ENCODE peak calls at places on chromosomes 2 and 18, in five cellular contexts. X is tibial nerve; E is uterus; R is pancreas; J is CD4-positive, alpha-beta memory T cell. W is an unnamed sample.

GRCh38 chr18:79848294-79848578 is 50.5 kb downstream of the KCNG2 start:
- DNase-seq in X (no peak), E (no peak), R (no peak), J (no peak), W (no peak)

GRCh38 chr2:234676109-234676858 is 179.4 kb upstream of the ARL4C start:
- DNase-seq in X (no peak), E (no peak), R (no peak), J (no peak), W (no peak)

GRCh38 chr18:60809937-60810336 is 437.4 kb upstream of the MC4R start:
- DNase-seq in X (no peak), E (no peak), R (no peak), J (no peak), W (no peak)

GRCh38 chr2:67950018-67950417 is 112.8 kb downstream of the C1D start:
- DNase-seq in X (no peak), E (no peak), R (no peak), J (no peak), W (no peak)

GRCh38 chr2:208366215-208367132 is 40.1 kb upstream of the PTH2R start:
- DNase-seq in X (no peak), E (no peak), R (no peak), J (no peak), W (no peak)

GRCh38 chr2:166593403-166593802 is 99.4 kb upstream of the SCN7A start:
- DNase-seq in X (no peak), E (no peak), R (no peak), J (no peak), W (no peak)

GRCh38 chr18:24552218-24552617 is 91.8 kb downstream of the HRH4 start:
- DNase-seq in X (no peak), E (no peak), R (no peak), J (no peak), W (no peak)

GRCh38 chr2:28752608-28752984 is 966 bp downstream of the PPP1CB start:
- DNase-seq in X (no peak), E (no peak), R (no peak), J (peak), W (no peak)

DNA sequence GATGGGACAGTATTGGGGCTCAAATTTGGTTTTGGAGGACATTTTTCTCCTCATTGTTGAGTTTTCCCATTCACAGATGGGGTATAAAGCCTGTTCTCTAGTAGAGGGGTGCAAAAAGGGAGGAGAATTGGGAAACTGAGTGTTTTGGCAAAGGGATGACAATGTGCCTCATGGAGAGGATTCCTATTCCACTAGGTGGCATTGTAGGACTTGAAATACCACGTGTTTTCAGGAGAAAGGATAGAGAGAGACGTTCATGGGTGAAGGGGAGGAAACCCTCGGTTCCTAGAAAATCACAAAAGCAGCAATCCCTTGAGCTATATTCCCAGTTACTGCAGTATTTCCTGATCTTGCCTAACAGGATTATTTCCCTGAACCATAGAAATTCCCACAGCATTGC is 113.7 kb upstream of the SRD5A2 start:
- DNase-seq in X (no peak), E (no peak), R (no peak), J (no peak), W (no peak)
- H3K27ac ChIP-seq in X (no peak), E (no peak), R (no peak), J (no peak), W (no peak)

GRCh38 chr2:231348173-231348572 is 47.3 kb upstream of the B3GNT7 start:
- DNase-seq in X (no peak), E (no peak), R (no peak), J (no peak), W (no peak)
- H3K27ac ChIP-seq in X (no peak), E (no peak), R (no peak), J (no peak), W (no peak)

GRCh38 chr2:187506416-187506815 is 47.8 kb downstream of the TFPI start:
- DNase-seq in X (no peak), E (no peak), R (no peak), J (no peak), W (no peak)

GRCh38 chr2:187505064-187505672 is 49.1 kb downstream of the TFPI start:
- DNase-seq in X (no peak), E (no peak), R (no peak), J (no peak), W (no peak)

GRCh38 chr2:187511356-187512315 is 42.6 kb downstream of the TFPI start:
- DNase-seq in X (no peak), E (no peak), R (no peak), J (no peak), W (no peak)

GRCh38 chr2:187514930-187515329 is 39.3 kb downstream of the TFPI start:
- DNase-seq in X (no peak), E (no peak), R (no peak), J (no peak), W (no peak)

DNA sequence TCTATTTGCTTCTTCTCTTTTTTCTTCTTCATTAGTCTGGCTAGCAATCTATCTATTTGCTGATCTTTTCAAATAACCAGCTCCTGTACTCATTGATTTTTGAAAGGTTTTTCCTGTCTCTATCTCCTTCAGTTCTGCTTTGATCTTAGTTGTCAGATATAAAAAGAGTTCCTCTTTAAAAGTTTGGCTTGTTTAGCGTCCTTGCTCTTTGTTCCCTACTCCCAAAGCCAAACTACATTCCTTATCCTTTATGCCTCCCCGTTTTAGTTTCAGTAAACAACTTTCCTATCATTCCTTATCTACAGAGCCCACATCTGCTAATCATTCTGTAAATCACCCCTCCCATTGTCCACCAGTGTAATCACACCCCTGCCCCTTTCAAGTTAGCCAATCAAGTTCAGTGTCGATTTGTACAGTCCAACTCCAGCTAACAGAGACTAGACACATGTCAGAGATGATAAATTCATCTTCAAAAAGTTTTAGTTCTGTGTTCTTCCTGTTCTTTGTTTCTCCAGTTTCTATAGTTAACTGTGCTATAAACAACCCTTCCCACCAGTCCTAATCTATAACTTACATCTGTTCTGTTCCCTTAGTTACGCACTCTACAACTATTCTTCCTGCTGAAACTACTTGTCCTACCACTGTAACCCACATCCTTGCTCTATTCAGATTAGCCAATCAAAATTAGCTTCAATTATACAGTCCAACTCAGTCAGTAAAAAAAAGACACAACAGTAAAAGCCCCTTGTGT is 44.4 kb downstream of the TFPI start:
- DNase-seq in X (no peak), E (no peak), R (no peak), J (no peak), W (no peak)
- H3K27ac ChIP-seq in X (no peak), E (no peak), R (no peak), J (no peak), W (no peak)

GRCh38 chr2:176129013-176129796 is at the start of gene HOXD8:
- DNase-seq in X (peak), E (peak), R (no peak), J (no peak), W (no peak)
- H3K27ac ChIP-seq in X (peak), E (peak), R (no peak), J (no peak), W (no peak)

GRCh38 chr2:96962567-96963203 is 23.7 kb downstream of the FAM178B start:
- DNase-seq in X (no peak), E (no peak), R (no peak), J (peak), W (no peak)
- H3K27ac ChIP-seq in X (no peak), E (no peak), R (no peak), J (peak), W (no peak)

GRCh38 chr2:108580079-108580478 is 45.8 kb downstream of the LIMS1 start:
- DNase-seq in X (no peak), E (no peak), R (no peak), J (no peak), W (no peak)
- H3K27ac ChIP-seq in X (no peak), E (no peak), R (no peak), J (no peak), W (no peak)

GRCh38 chr2:36949845-36950244 is 16.5 kb downstream of the STRN start:
- DNase-seq in X (no peak), E (no peak), R (no peak), J (no peak), W (no peak)
- H3K27ac ChIP-seq in X (no peak), E (no peak), R (no peak), J (no peak), W (no peak)

GRCh38 chr2:73971722-73972121 is 13.0 kb upstream of the TET3 start:
- DNase-seq in X (no peak), E (no peak), R (no peak), J (no peak), W (no peak)
- H3K27ac ChIP-seq in X (no peak), E (no peak), R (no peak), J (no peak), W (no peak)

GRCh38 chr2:63856302-63856600 is 14.6 kb downstream of the UGP2 start:
- DNase-seq in X (no peak), E (no peak), R (no peak), J (peak), W (no peak)

GRCh38 chr2:63850650-63851049 is 9.0 kb downstream of the UGP2 start:
- DNase-seq in X (no peak), E (no peak), R (no peak), J (no peak), W (no peak)

GRCh38 chr2:63855418-63856301 is 14.0 kb downstream of the UGP2 start:
- DNase-seq in X (no peak), E (no peak), R (no peak), J (no peak), W (no peak)

GRCh38 chr2:63851912-63852311 is 10.2 kb downstream of the UGP2 start:
- DNase-seq in X (no peak), E (no peak), R (peak), J (no peak), W (no peak)

GRCh38 chr2:63853527-63854310 is 12.0 kb downstream of the UGP2 start:
- DNase-seq in X (no peak), E (no peak), R (no peak), J (no peak), W (no peak)
- H3K27ac ChIP-seq in X (no peak), E (no peak), R (no peak), J (peak), W (no peak)

GRCh38 chr2:239296020-239296932 is 104.5 kb downstream of the HDAC4 start:
- DNase-seq in X (no peak), E (peak), R (no peak), J (no peak), W (peak)
- H3K27ac ChIP-seq in X (peak), E (peak), R (peak), J (peak), W (peak)